ENCODE peak calls at places on chromosomes 12 and 14, in six cellular contexts. G is 8988T; Y is left lung; B is central memory CD4-positive, alpha-beta T cell; T is A172; D is WTC11. Q is an unnamed sample.
A peak's percentile ranks its signal among the peaks of the same experiment; 100 is the strongest.

GRCh38 chr12:47268501-47269459 is 189.0 kb upstream of the AMIGO2 start:
- DNase-seq in G (no peak), Y (no peak), B (no peak), T (no peak), D (no peak), Q (no peak)

GRCh38 chr12:105674871-105675699 is 344.6 kb downstream of the C12orf75 start:
- DNase-seq in G (no peak), Y (no peak), B (no peak), T (no peak), D (no peak), Q (no peak)

GRCh38 chr12:101763246-101763931 is 24.1 kb upstream of the SYCP3 start:
- DNase-seq in G (no peak), Y (peak; percentile 57), B (no peak), T (no peak), D (no peak), Q (no peak)

GRCh38 chr12:131855521-131856142 is 27.4 kb downstream of the MMP17 start:
- DNase-seq in G (peak; percentile 24), Y (no peak), B (no peak), T (no peak), D (no peak), Q (no peak)

GRCh38 chr12:130423136-130423535 is 85.4 kb downstream of the PIWIL1 start:
- DNase-seq in G (no peak), Y (no peak), B (no peak), T (no peak), D (no peak), Q (no peak)

GRCh38 chr14:104321151-104322130 is 183.1 kb downstream of the KIF26A start:
- DNase-seq in G (no peak), Y (peak; percentile 26), B (no peak), T (no peak), D (peak; percentile 5), Q (no peak)

GRCh38 chr14:49194067-49194466 is 392.1 kb downstream of the RPS29 start:
- DNase-seq in G (no peak), Y (no peak), B (no peak), T (no peak), D (no peak), Q (no peak)

GRCh38 chr14:54743382-54743781 is 159.2 kb downstream of the GCH1 start:
- DNase-seq in G (no peak), Y (no peak), B (no peak), T (no peak), D (no peak), Q (no peak)

GRCh38 chr12:112419269-112420133 is 754 bp downstream of the PTPN11 start:
- DNase-seq in G (peak; percentile 44), Y (peak; percentile 58), B (no peak), T (peak; percentile 51), D (peak; percentile 65), Q (no peak)

GRCh38 chr14:58082491-58083098 is 69.4 kb downstream of the ARMH4 start:
- DNase-seq in G (peak; percentile 40), Y (no peak), B (no peak), T (peak; percentile 79), D (no peak), Q (no peak)

GRCh38 chr12:49489720-49490119 is 49.1 kb upstream of the KCNH3 start:
- DNase-seq in G (no peak), Y (no peak), B (no peak), T (peak; percentile 92), D (no peak), Q (no peak)

GRCh38 chr12:119803391-119803791 is 73.7 kb downstream of the CIT start:
- DNase-seq in G (no peak), Y (peak; percentile 38), B (no peak), T (no peak), D (peak; percentile 54), Q (no peak)

GRCh38 chr14:37116933-37117844 is 55.2 kb downstream of the SLC25A21 start:
- DNase-seq in G (no peak), Y (no peak), B (no peak), T (peak; percentile 65), D (no peak), Q (peak; percentile 59)

GRCh38 chr14:82502043-82502442 is 968.4 kb upstream of the SEL1L start:
- DNase-seq in G (no peak), Y (no peak), B (no peak), T (no peak), D (no peak), Q (no peak)

GRCh38 chr14:98501836-98502235 is 770.2 kb downstream of the BCL11B start:
- DNase-seq in G (no peak), Y (no peak), B (no peak), T (no peak), D (no peak), Q (no peak)

GRCh38 chr12:54439521-54440255 is 20.6 kb upstream of the ITGA5 start:
- DNase-seq in G (no peak), Y (no peak), B (peak; percentile 51), T (peak; percentile 65), D (no peak), Q (no peak)

GRCh38 chr14:99260652-99261551 is 11.1 kb downstream of the BCL11B start:
- DNase-seq in G (no peak), Y (no peak), B (peak; percentile 78), T (no peak), D (no peak), Q (no peak)

GRCh38 chr12:53579545-53579955 is 46.6 kb downstream of the ATF7 start:
- DNase-seq in G (no peak), Y (no peak), B (no peak), T (no peak), D (no peak), Q (no peak)

GRCh38 chr14:58598028-58598850 is 39.5 kb upstream of the DACT1 start:
- DNase-seq in G (no peak), Y (no peak), B (peak; percentile 40), T (no peak), D (no peak), Q (no peak)

GRCh38 chr14:104239185-104239775 is 100.9 kb downstream of the KIF26A start:
- DNase-seq in G (no peak), Y (peak; percentile 10), B (no peak), T (no peak), D (no peak), Q (no peak)

GRCh38 chr12:88237954-88238353 is 95.8 kb downstream of the TMTC3 start:
- DNase-seq in G (no peak), Y (no peak), B (no peak), T (peak; percentile 65), D (no peak), Q (no peak)

GRCh38 chr12:77980782-77981181 is 150.1 kb downstream of the NAV3 start:
- DNase-seq in G (no peak), Y (no peak), B (no peak), T (peak; percentile 11), D (no peak), Q (no peak)

GRCh38 chr14:49879683-49880204 is 13.1 kb upstream of the ARF6 start:
- DNase-seq in G (peak; percentile 39), Y (no peak), B (peak; percentile 65), T (peak; percentile 84), D (peak; percentile 67), Q (no peak)

GRCh38 chr12:121452356-121453021 is 52.6 kb downstream of the RNF34 start:
- DNase-seq in G (no peak), Y (no peak), B (no peak), T (no peak), D (no peak), Q (no peak)

GRCh38 chr14:75132374-75133086 is 5.7 kb upstream of the NEK9 start:
- DNase-seq in G (no peak), Y (no peak), B (peak; percentile 71), T (peak; percentile 40), D (peak; percentile 30), Q (peak; percentile 55)

GRCh38 chr14:93023039-93023438 is 92.7 kb downstream of the ITPK1 start:
- DNase-seq in G (no peak), Y (no peak), B (no peak), T (no peak), D (no peak), Q (no peak)

GRCh38 chr12:108773798-108774788 is 42.8 kb upstream of the CORO1C start:
- DNase-seq in G (no peak), Y (peak; percentile 69), B (no peak), T (no peak), D (no peak), Q (no peak)

GRCh38 chr12:113333877-113334785 is 778 bp downstream of the SLC8B1 start:
- DNase-seq in G (no peak), Y (peak; percentile 66), B (peak; percentile 30), T (no peak), D (no peak), Q (no peak)

GRCh38 chr12:388547-389137 is 478 bp downstream of the KDM5A start:
- DNase-seq in G (no peak), Y (peak; percentile 47), B (peak; percentile 59), T (peak; percentile 5), D (peak; percentile 51), Q (no peak)

GRCh38 chr14:96126339-96126770 is 78.3 kb upstream of the BDKRB2 start:
- DNase-seq in G (no peak), Y (no peak), B (peak; percentile 80), T (no peak), D (no peak), Q (no peak)

GRCh38 chr12:59927041-59927440 is 331.2 kb downstream of the SLC16A7 start:
- DNase-seq in G (no peak), Y (no peak), B (no peak), T (no peak), D (no peak), Q (no peak)

GRCh38 chr12:14901228-14901562 is 15.5 kb upstream of the MGP start:
- DNase-seq in G (no peak), Y (no peak), B (no peak), T (no peak), D (no peak), Q (no peak)

GRCh38 chr12:91367234-91367849 is 184.7 kb upstream of the DCN start:
- DNase-seq in G (no peak), Y (no peak), B (no peak), T (no peak), D (no peak), Q (no peak)

GRCh38 chr12:90936230-90937005 is 18.6 kb downstream of the CCER1 start:
- DNase-seq in G (no peak), Y (no peak), B (no peak), T (no peak), D (peak; percentile 13), Q (no peak)

GRCh38 chr12:24244801-24245200 is 295.3 kb upstream of the SOX5 start:
- DNase-seq in G (no peak), Y (no peak), B (no peak), T (no peak), D (no peak), Q (no peak)

GRCh38 chr14:88492272-88493089 is 62.3 kb downstream of the PTPN21 start:
- DNase-seq in G (peak; percentile 61), Y (peak; percentile 39), B (peak; percentile 51), T (peak; percentile 50), D (peak; percentile 70), Q (peak; percentile 25)